ENCODE peak calls at places on chromosomes 6 and 20, in six cellular contexts. E, R, O, V, G and A are unnamed samples.
A peak's percentile ranks its signal among the peaks of the same experiment; 100 is the strongest.

GRCh38 chr20:38748863-38749153 is 548 bp downstream of the ACTR5 start:
- DNase-seq in V (no peak), R (peak; percentile 68), G (no peak), O (no peak), E (peak; percentile 15), A (no peak)

GRCh38 chr6:12605888-12606345 is 110.7 kb upstream of the PHACTR1 start:
- DNase-seq in O (peak; percentile 72), V (peak; percentile 90), E (peak; percentile 83), G (peak; percentile 75), R (peak; percentile 75), A (peak; percentile 51)

GRCh38 chr6:4727671-4728435 is 48.4 kb upstream of the CDYL start:
- DNase-seq in G (no peak), R (peak; percentile 89), E (peak; percentile 6), V (no peak), O (peak; percentile 69), A (peak; percentile 15)

GRCh38 chr6:104629826-104630225 is 229.9 kb downstream of the HACE1 start:
- DNase-seq in E (no peak), V (no peak), R (no peak), O (no peak), G (no peak), A (no peak)

GRCh38 chr20:3732327-3733118 is at the start of gene HSPA12B:
- DNase-seq in R (no peak), G (no peak), O (no peak), E (no peak), V (no peak), A (no peak)

GRCh38 chr20:32560989-32561830 is 23.9 kb downstream of the NOL4L start:
- DNase-seq in G (no peak), V (no peak), R (no peak), O (no peak), E (no peak), A (no peak)

GRCh38 chr6:28880894-28881780 is 42.6 kb downstream of the TRIM27 start:
- DNase-seq in R (peak; percentile 93), G (peak; percentile 75), V (no peak), O (peak; percentile 82), E (peak; percentile 74), A (peak; percentile 61)

GRCh38 chr6:54846243-54846856 is at the start of gene FAM83B:
- DNase-seq in R (no peak), O (no peak), V (no peak), G (no peak), E (no peak), A (peak; percentile 49)

GRCh38 chr6:113065606-113066005 is 718.5 kb downstream of the RFPL4B start:
- DNase-seq in G (peak; percentile 43), O (peak; percentile 3), V (no peak), E (no peak), R (peak; percentile 13), A (no peak)

GRCh38 chr6:153625089-153625488 is 414.0 kb upstream of the OPRM1 start:
- DNase-seq in R (no peak), G (no peak), E (peak; percentile 1), O (no peak), V (no peak), A (peak; percentile 52)

GRCh38 chr20:58549231-58549630 is 34.0 kb upstream of the APCDD1L start:
- DNase-seq in O (no peak), G (no peak), E (no peak), V (no peak), R (no peak), A (no peak)

GRCh38 chr6:117169060-117169635 is 96.2 kb upstream of the VGLL2 start:
- DNase-seq in O (no peak), G (no peak), R (no peak), E (no peak), V (no peak), A (no peak)
- TF ChIP-seq BHLHE40 in O (no peak), G (no peak), R (no peak), E (no peak), V (no peak), A (no peak)

GRCh38 chr6:111874030-111874425 is 776 bp upstream of the FYN start:
- DNase-seq in O (no peak), E (no peak), G (peak; percentile 20), V (no peak), R (no peak), A (no peak)
- TF ChIP-seq BHLHE40 in O (no peak), E (no peak), G (no peak), V (no peak), R (no peak), A (no peak)

DNA sequence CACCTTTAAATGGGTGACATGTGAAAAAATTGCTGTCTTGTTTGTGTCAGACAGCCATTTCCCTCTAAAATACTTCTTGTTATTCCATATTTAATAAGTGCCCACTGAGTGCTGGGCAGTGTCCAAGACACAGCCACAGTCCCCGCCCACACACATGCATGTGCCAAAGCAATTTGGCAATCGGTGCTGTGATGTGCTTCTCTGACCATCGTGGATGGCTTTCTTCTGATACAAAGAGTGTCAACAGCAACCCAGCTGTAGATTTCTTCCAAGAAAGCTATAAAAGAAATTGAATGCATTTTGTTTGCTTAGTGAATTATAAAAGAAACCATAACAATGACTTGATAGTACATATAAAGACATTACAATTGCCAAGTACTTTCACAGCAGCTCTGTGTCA is 140.5 kb upstream of the ATXN1 start:
- DNase-seq in E (no peak), V (no peak), G (peak; percentile 61), R (no peak), O (no peak), A (no peak)
- TF ChIP-seq BHLHE40 in E (no peak), V (no peak), G (peak; percentile 47), R (no peak), O (no peak), A (no peak)

GRCh38 chr20:57400262-57400701 is 9.1 kb downstream of the RBM38 start:
- DNase-seq in R (no peak), G (no peak), E (no peak), O (no peak), V (no peak), A (no peak)

GRCh38 chr20:57398231-57398821 is 7.1 kb downstream of the RBM38 start:
- DNase-seq in G (no peak), V (peak; percentile 83), O (no peak), R (no peak), E (no peak), A (no peak)

GRCh38 chr20:57400821-57401564 is 9.8 kb downstream of the RBM38 start:
- DNase-seq in E (no peak), V (no peak), O (no peak), G (no peak), R (no peak), A (no peak)

GRCh38 chr20:57398901-57399535 is 7.8 kb downstream of the RBM38 start:
- DNase-seq in E (no peak), V (no peak), R (no peak), O (no peak), G (no peak), A (no peak)

DNA sequence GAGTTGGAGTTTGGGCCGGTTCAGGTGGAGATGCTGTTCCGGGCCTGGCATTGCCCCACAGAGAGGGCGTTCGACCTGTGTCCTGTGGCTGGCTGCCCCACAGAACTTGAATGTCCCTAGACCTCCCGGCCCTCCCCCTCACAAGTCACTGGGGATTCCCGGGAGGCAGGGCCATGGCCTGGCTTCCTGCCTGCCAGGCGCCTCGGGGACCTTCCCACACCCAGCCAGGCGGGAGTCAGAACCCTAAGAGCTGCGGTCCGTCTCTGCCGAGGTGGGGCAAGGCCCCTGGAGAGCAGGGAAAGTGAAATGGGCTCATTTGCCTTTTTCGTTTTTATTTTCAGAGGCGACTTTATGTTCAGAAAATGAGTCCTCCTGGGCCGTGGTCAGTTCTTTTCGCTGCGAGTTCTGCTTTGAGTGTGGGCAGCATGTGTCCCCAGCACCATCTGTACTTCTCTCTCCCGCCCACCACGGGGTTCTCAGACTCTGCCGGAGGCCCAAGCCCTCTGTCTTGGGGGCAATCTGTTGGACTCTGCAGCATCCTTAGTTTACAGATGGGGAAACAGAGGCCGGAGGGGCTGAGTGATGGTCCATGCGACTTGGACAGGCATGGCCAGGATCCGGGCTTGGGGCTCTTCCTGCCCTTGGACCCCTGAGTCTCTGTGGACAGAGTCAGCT is 8.5 kb downstream of the RBM38 start:
- DNase-seq in O (no peak), V (peak; percentile 71), E (no peak), R (no peak), G (peak; percentile 16), A (no peak)
- TF ChIP-seq BHLHE40 in O (no peak), V (peak; percentile 79), E (no peak), R (no peak), G (no peak), A (no peak)

DNA sequence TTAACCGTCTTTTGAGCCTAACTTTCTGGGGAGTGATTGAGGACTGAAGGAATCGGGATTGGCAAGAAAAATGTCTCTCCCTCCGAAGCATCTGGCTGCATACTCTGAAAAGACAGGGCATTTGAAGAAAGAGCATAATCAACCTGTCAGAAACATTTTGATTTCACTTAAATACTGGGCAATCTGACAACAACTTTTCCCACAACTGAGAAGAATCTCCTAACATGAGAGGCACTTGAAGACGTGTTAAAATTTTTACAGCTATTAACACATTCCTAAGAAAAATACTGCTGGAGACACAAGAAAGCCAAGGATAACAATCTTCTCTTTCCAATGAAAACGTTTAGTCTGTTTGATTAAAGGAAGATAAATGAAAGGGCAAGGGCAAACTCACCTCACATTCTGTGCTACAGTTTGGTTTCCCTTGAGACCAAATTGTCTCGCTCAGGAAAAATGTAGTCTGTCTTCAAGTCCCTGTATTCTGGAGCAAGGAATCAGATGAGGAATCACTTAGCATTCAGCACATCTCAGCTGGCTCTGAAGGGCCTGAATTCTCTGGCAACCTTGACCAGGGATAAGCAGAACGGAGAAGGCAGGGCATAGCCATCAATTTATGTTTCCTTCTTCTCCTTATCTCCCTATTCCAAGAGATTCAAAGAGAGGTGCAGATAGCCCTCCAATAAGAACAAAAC is 76.1 kb downstream of the TBX18 start:
- DNase-seq in R (no peak), G (no peak), E (no peak), O (no peak), V (no peak), A (no peak)
- TF ChIP-seq BHLHE40 in R (no peak), G (no peak), E (no peak), O (no peak), V (no peak), A (no peak)

GRCh38 chr20:46811328-46812084 is 83.1 kb upstream of the EYA2 start:
- DNase-seq in V (no peak), E (no peak), O (no peak), R (no peak), G (no peak), A (no peak)
- TF ChIP-seq BHLHE40 in V (no peak), E (no peak), O (no peak), R (no peak), G (no peak), A (no peak)

GRCh38 chr6:35754452-35755321 is 17.9 kb downstream of the ARMC12 start:
- DNase-seq in G (peak; percentile 45), R (no peak), V (no peak), O (no peak), E (no peak), A (no peak)
- TF ChIP-seq BHLHE40 in G (no peak), R (no peak), V (no peak), O (no peak), E (no peak), A (no peak)

DNA sequence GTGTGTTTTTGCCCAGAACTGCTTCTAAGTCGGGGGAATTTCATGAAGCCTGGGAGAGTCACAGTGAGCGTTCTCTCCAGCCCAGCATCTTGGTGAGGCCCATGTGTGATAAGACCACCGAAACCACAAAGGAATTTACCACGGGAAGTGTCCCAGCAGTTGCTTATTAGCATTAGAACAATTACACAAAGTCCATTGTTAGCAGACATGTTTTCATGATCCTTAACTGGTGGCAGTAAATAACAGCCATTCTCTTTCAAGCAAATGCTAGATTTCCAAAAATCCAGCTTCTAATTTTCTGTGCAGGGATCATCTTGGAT is 124.1 kb downstream of the SCML4 start:
- DNase-seq in E (no peak), G (no peak), R (no peak), V (no peak), O (no peak), A (no peak)
- TF ChIP-seq BHLHE40 in E (no peak), G (no peak), R (no peak), V (no peak), O (no peak), A (no peak)